ENCODE peak calls at places on chromosomes 1 and 21, in five cellular contexts. R is activated naive CD4-positive, alpha-beta T cell treated with Interleukin-2 at 50 U/mL for 16 hours; X is mesendoderm; K is fibroblast of pulmonary artery; P is NCI-H2107. S is an unnamed sample.

GRCh38 chr1:60865146-60865545 is 217.2 kb upstream of the NFIA start:
- DNase-seq in R (no peak), X (no peak), K (no peak), P (no peak), S (no peak)

GRCh38 chr1:44855742-44856141 is 12.7 kb upstream of the PTCH2 start:
- DNase-seq in R (no peak), X (no peak), K (no peak), P (no peak), S (no peak)

GRCh38 chr1:234162661-234163060 is 210.6 kb upstream of the COA6 start:
- DNase-seq in R (no peak), X (peak; percentile 74), K (no peak), P (no peak), S (no peak)

GRCh38 chr1:227896710-227897655 is 50.7 kb downstream of the WNT9A start:
- DNase-seq in R (peak; percentile 1), X (no peak), K (no peak), P (no peak), S (no peak)

GRCh38 chr1:226637147-226637935 is 88.8 kb downstream of the STUM start:
- DNase-seq in R (no peak), X (peak; percentile 46), K (peak; percentile 50), P (no peak), S (peak; percentile 30)

GRCh38 chr1:9787702-9788101 is 36.1 kb downstream of the CLSTN1 start:
- DNase-seq in R (peak; percentile 61), X (no peak), K (no peak), P (no peak), S (no peak)

GRCh38 chr1:12204754-12205658 is 24.8 kb upstream of the VPS13D start:
- DNase-seq in R (no peak), X (no peak), K (no peak), P (no peak), S (no peak)

GRCh38 chr1:87511449-87511848 is 182.8 kb downstream of the LMO4 start:
- DNase-seq in R (no peak), X (no peak), K (no peak), P (no peak), S (no peak)

GRCh38 chr1:89047734-89048133 is 17.3 kb downstream of the GBP1 start:
- DNase-seq in R (no peak), X (no peak), K (peak; percentile 73), P (no peak), S (peak; percentile 30)

GRCh38 chr21:34333150-34333739 is 30.6 kb upstream of the KCNE2 start:
- DNase-seq in R (no peak), X (no peak), K (peak; percentile 11), P (no peak), S (no peak)

GRCh38 chr1:44707112-44707881 is 23.7 kb downstream of the RNU5D-1 start:
- DNase-seq in R (no peak), X (no peak), K (peak; percentile 83), P (no peak), S (peak; percentile 39)

GRCh38 chr1:110272045-110272444 is 61.9 kb downstream of the KCNC4 start:
- DNase-seq in R (no peak), X (peak; percentile 42), K (no peak), P (no peak), S (no peak)

GRCh38 chr1:229059671-229060079 is 211.2 kb upstream of the RAB4A start:
- DNase-seq in R (no peak), X (no peak), K (peak; percentile 90), P (no peak), S (peak; percentile 68)

GRCh38 chr1:203675596-203676347 is 49.1 kb downstream of the ATP2B4 start:
- DNase-seq in R (no peak), X (no peak), K (no peak), P (no peak), S (no peak)

GRCh38 chr1:15017105-15017504 is 136.4 kb upstream of the TMEM51 start:
- DNase-seq in R (no peak), X (no peak), K (no peak), P (no peak), S (no peak)